ENCODE peak calls at places on chromosomes 6 and 20, in four cellular contexts. B, X, U and P are unnamed samples. For H3K9me3, the result is how much of the 10 kb centered on the place peaks cover.

GRCh38 chr6:54097753-54098152 is 13.5 kb upstream of the MLIP start:
- DNase-seq in B (no peak), X (no peak), U (no peak), P (no peak)

GRCh38 chr20:9093203-9093962 is 24.5 kb downstream of the PLCB4 start:
- DNase-seq in B (no peak), X (no peak), U (no peak), P (no peak)

GRCh38 chr20:41180599-41181333 is 43.4 kb downstream of the PLCG1 start:
- DNase-seq in B (peak), X (no peak), U (no peak), P (no peak)

GRCh38 chr6:158646023-158646888 is 1.7 kb upstream of the DYNLT1 start:
- DNase-seq in B (no peak), X (no peak), U (no peak), P (no peak)

GRCh38 chr6:85551264-85551663 is 42.4 kb downstream of the SNX14 start:
- DNase-seq in B (no peak), X (no peak), U (no peak), P (no peak)

GRCh38 chr6:143368426-143368825 is 82.1 kb downstream of the ADAT2 start:
- DNase-seq in B (no peak), X (no peak), U (no peak), P (no peak)

GRCh38 chr20:5710551-5710950 is 39.6 kb upstream of the SHLD1 start:
- DNase-seq in B (no peak), X (no peak), U (no peak), P (no peak)

GRCh38 chr20:51469578-51470520 is 72.7 kb downstream of the NFATC2 start:
- DNase-seq in B (no peak), X (no peak), U (no peak), P (no peak)

GRCh38 chr20:54323227-54323734 is 115.4 kb downstream of the PFDN4 start:
- DNase-seq in B (no peak), X (no peak), U (no peak), P (no peak)

GRCh38 chr6:69784595-69785377 is 12.0 kb downstream of the LMBRD1 start:
- DNase-seq in B (no peak), X (no peak), U (no peak), P (no peak)

GRCh38 chr6:89972024-89972381 is 77.7 kb downstream of the GJA10 start:
- DNase-seq in B (no peak), X (peak), U (no peak), P (no peak)

GRCh38 chr6:11232968-11233626 is 629 bp upstream of the NEDD9 start:
- DNase-seq in B (no peak), X (no peak), U (no peak), P (no peak)

GRCh38 chr6:106417572-106418147 is 57.1 kb downstream of the CRYBG1 start:
- DNase-seq in B (no peak), X (no peak), U (no peak), P (no peak)

GRCh38 chr6:144248470-144249301 is 36.4 kb upstream of the UTRN start:
- DNase-seq in B (no peak), X (no peak), U (no peak), P (no peak)

GRCh38 chr6:109172096-109172495 is 76.8 kb downstream of the CEP57L1 start:
- DNase-seq in B (no peak), X (no peak), U (no peak), P (no peak)

GRCh38 chr6:148835920-148836441 is 89.2 kb downstream of the UST start:
- DNase-seq in B (no peak), X (no peak), U (no peak), P (no peak)

GRCh38 chr6:68559052-68559451 is 76.0 kb upstream of the ADGRB3 start:
- DNase-seq in B (no peak), X (no peak), U (no peak), P (no peak)

GRCh38 chr6:131832363-131832762 is 24.5 kb downstream of the ENPP1 start:
- DNase-seq in B (no peak), X (no peak), U (no peak), P (no peak)

GRCh38 chr6:22470454-22471368 is 98.7 kb upstream of the HDGFL1 start:
- DNase-seq in B (peak), X (no peak), U (no peak), P (peak)

GRCh38 chr6:6875818-6876470 is 231.8 kb upstream of the RREB1 start:
- DNase-seq in B (no peak), X (no peak), U (no peak), P (no peak)

GRCh38 chr6:55953384-55953783 is 78.0 kb upstream of the BMP5 start:
- DNase-seq in B (no peak), X (no peak), U (no peak), P (no peak)

GRCh38 chr6:112946051-112946450 is 598.9 kb downstream of the RFPL4B start:
- DNase-seq in B (no peak), X (no peak), U (no peak), P (no peak)

GRCh38 chr6:73152998-73153757 is 72.1 kb downstream of the KHDC1L start:
- DNase-seq in B (no peak), X (no peak), U (no peak), P (no peak)

GRCh38 chr20:49526056-49526455 is 41.9 kb downstream of the PTGIS start:
- DNase-seq in B (no peak), X (no peak), U (no peak), P (no peak)

GRCh38 chr6:14211596-14211961 is 94.0 kb downstream of the CD83 start:
- DNase-seq in B (peak), X (peak), U (peak), P (peak)

GRCh38 chr6:123000244-123000770 is 4.3 kb downstream of the CLVS2 start:
- DNase-seq in B (no peak), X (no peak), U (no peak), P (no peak)

GRCh38 chr6:2738373-2738979 is 12.2 kb downstream of the MYLK4 start:
- DNase-seq in B (no peak), X (no peak), U (peak), P (no peak)

GRCh38 chr6:142843344-142843743 is 101.6 kb downstream of the HIVEP2 start:
- DNase-seq in B (no peak), X (no peak), U (no peak), P (no peak)

GRCh38 chr6:75503291-75503690 is 9.7 kb upstream of the FILIP1 start:
- DNase-seq in B (no peak), X (no peak), U (no peak), P (no peak)

GRCh38 chr6:134739299-134740090 is 210.4 kb downstream of the ALDH8A1 start:
- DNase-seq in B (no peak), X (no peak), U (no peak), P (no peak)

GRCh38 chr20:18237682-18238081 is 50.6 kb upstream of the ZNF133 start:
- DNase-seq in B (no peak), X (no peak), U (no peak), P (no peak)

GRCh38 chr6:45419574-45420082 is 41.9 kb upstream of the SUPT3H start:
- DNase-seq in B (peak), X (peak), U (peak), P (peak)

GRCh38 chr6:46098678-46099077 is 31.1 kb upstream of the ENPP4 start:
- DNase-seq in B (no peak), X (peak), U (no peak), P (peak)

GRCh38 chr6:13517116-13517515 is 29.7 kb upstream of the GFOD1 start:
- DNase-seq in B (no peak), X (no peak), U (no peak), P (no peak)

GRCh38 chr6:132764370-132764769 is 6.7 kb upstream of the VNN2 start:
- DNase-seq in B (peak), X (peak), U (no peak), P (peak)

GRCh38 chr6:169789944-169790927 is 38.8 kb downstream of the ERMARD start:
- DNase-seq in B (peak), X (peak), U (peak), P (peak)

GRCh38 chr20:64026-64603 is 23.4 kb upstream of the DEFB125 start:
- DNase-seq in B (no peak), X (no peak), U (no peak), P (no peak)
- H3K9me3 ChIP-seq in B (under half), X (under half), U (under half), P (under half)

GRCh38 chr20:43653966-43654365 is 12.9 kb upstream of the MYBL2 start:
- DNase-seq in B (no peak), X (no peak), U (no peak), P (no peak)

GRCh38 chr20:43662943-43663655 is 3.8 kb upstream of the MYBL2 start:
- DNase-seq in B (no peak), X (no peak), U (no peak), P (no peak)

GRCh38 chr20:43658723-43659419 is 8.0 kb upstream of the MYBL2 start:
- DNase-seq in B (no peak), X (no peak), U (no peak), P (no peak)

GRCh38 chr20:43655937-43656336 is 11.0 kb upstream of the MYBL2 start:
- DNase-seq in B (no peak), X (no peak), U (no peak), P (no peak)

GRCh38 chr20:43658068-43658722 is 8.7 kb upstream of the MYBL2 start:
- DNase-seq in B (no peak), X (no peak), U (no peak), P (no peak)
- TF ChIP-seq CTCF in B (no peak), X (no peak), U (no peak), P (no peak)

GRCh38 chr20:57507477-57507876 is 17.5 kb downstream of the CTCFL start:
- DNase-seq in B (no peak), X (peak), U (no peak), P (no peak)
- H3K9me3 ChIP-seq in B (under half), X (under half), U (under half), P (under half)

DNA sequence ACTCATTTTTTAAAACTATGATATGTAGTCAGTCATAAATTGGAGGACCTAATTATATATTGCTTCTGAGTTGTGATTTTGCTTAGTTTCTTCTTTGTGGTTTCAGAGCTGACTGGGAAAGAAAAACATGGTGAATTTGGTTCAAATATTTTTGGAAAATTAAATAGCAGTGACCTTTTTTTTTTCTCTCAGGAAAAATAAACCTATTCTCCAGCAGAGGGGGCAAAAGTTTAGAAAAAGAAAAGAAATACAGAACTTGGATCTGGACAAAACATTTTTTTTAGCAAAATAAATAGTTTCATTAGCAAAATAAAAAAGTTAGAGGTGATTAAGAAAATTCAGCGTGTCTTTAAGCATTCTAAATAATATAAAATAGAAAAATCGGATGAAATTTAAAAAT is 10.2 kb downstream of the COL10A1 start:
- DNase-seq in B (no peak), X (no peak), U (no peak), P (no peak)
- TF ChIP-seq CTCF in B (no peak), X (no peak), U (no peak), P (peak)